ENCODE peak calls at places on chromosomes 11 and 22, in seven cellular contexts. One of them, this sample, is unnamed.

GRCh38 chr22:20433686-20434241 is 3.9 kb downstream of the SCARF2 start:
- DNase-seq in Calu3: no peak
- DNase-seq in breast epithelium: no peak
- DNase-seq in AG09309: no peak
- DNase-seq in ovary: no peak
- DNase-seq in tibial artery: no peak
- DNase-seq in neural progenitor cell: no peak
- DNase-seq in this sample: no peak

GRCh38 chr22:48715511-48715910 is 1112.2 kb downstream of the BRD1 start:
- DNase-seq in Calu3: no peak
- DNase-seq in breast epithelium: no peak
- DNase-seq in AG09309: no peak
- DNase-seq in ovary: no peak
- DNase-seq in tibial artery: no peak
- DNase-seq in neural progenitor cell: no peak
- DNase-seq in this sample: no peak

GRCh38 chr11:99841885-99842284 is 821.1 kb downstream of the CNTN5 start:
- DNase-seq in Calu3: no peak
- DNase-seq in breast epithelium: no peak
- DNase-seq in AG09309: no peak
- DNase-seq in ovary: no peak
- DNase-seq in tibial artery: no peak
- DNase-seq in neural progenitor cell: no peak
- DNase-seq in this sample: no peak

GRCh38 chr11:129323896-129324522 is 51.6 kb upstream of the BARX2 start:
- DNase-seq in Calu3: peak
- DNase-seq in breast epithelium: no peak
- DNase-seq in AG09309: peak
- DNase-seq in ovary: no peak
- DNase-seq in tibial artery: peak
- DNase-seq in neural progenitor cell: no peak
- DNase-seq in this sample: no peak

GRCh38 chr11:126607374-126607773 is 251.9 kb downstream of the ST3GAL4 start:
- DNase-seq in Calu3: peak
- DNase-seq in breast epithelium: no peak
- DNase-seq in AG09309: peak
- DNase-seq in ovary: peak
- DNase-seq in tibial artery: no peak
- DNase-seq in neural progenitor cell: peak
- DNase-seq in this sample: no peak

GRCh38 chr11:125481531-125481930 is 14.5 kb downstream of the FEZ1 start:
- DNase-seq in Calu3: no peak
- DNase-seq in breast epithelium: no peak
- DNase-seq in AG09309: no peak
- DNase-seq in ovary: no peak
- DNase-seq in tibial artery: no peak
- DNase-seq in neural progenitor cell: peak
- DNase-seq in this sample: no peak

GRCh38 chr22:31628969-31629723 is 32.9 kb downstream of the PISD start:
- DNase-seq in Calu3: no peak
- DNase-seq in breast epithelium: no peak
- DNase-seq in AG09309: no peak
- DNase-seq in ovary: peak
- DNase-seq in tibial artery: no peak
- DNase-seq in neural progenitor cell: no peak
- DNase-seq in this sample: no peak

GRCh38 chr22:20810645-20811044 is 36.7 kb downstream of the SERPIND1 start:
- DNase-seq in Calu3: no peak
- DNase-seq in breast epithelium: no peak
- DNase-seq in AG09309: no peak
- DNase-seq in ovary: no peak
- DNase-seq in tibial artery: no peak
- DNase-seq in neural progenitor cell: no peak
- DNase-seq in this sample: no peak

GRCh38 chr11:128686745-128687177 is 7.1 kb upstream of the FLI1 start:
- DNase-seq in Calu3: no peak
- DNase-seq in breast epithelium: no peak
- DNase-seq in AG09309: no peak
- DNase-seq in ovary: no peak
- DNase-seq in tibial artery: no peak
- DNase-seq in neural progenitor cell: peak
- DNase-seq in this sample: no peak

GRCh38 chr22:40603088-40603605 is 33.4 kb downstream of the MRTFA start:
- DNase-seq in Calu3: no peak
- DNase-seq in breast epithelium: no peak
- DNase-seq in AG09309: no peak
- DNase-seq in ovary: no peak
- DNase-seq in tibial artery: no peak
- DNase-seq in neural progenitor cell: no peak
- DNase-seq in this sample: no peak

GRCh38 chr11:32840587-32840986 is 10.9 kb downstream of the PRRG4 start:
- DNase-seq in Calu3: no peak
- DNase-seq in breast epithelium: no peak
- DNase-seq in AG09309: no peak
- DNase-seq in ovary: no peak
- DNase-seq in tibial artery: no peak
- DNase-seq in neural progenitor cell: no peak
- DNase-seq in this sample: no peak

GRCh38 chr11:84763931-84764330 is 863.2 kb downstream of the DLG2 start:
- DNase-seq in Calu3: no peak
- DNase-seq in breast epithelium: no peak
- DNase-seq in AG09309: no peak
- DNase-seq in ovary: no peak
- DNase-seq in tibial artery: no peak
- DNase-seq in neural progenitor cell: no peak
- DNase-seq in this sample: no peak

GRCh38 chr11:473975-474785 is 24.1 kb downstream of the PTDSS2 start:
- DNase-seq in Calu3: no peak
- DNase-seq in breast epithelium: no peak
- DNase-seq in AG09309: no peak
- DNase-seq in ovary: no peak
- DNase-seq in tibial artery: no peak
- DNase-seq in neural progenitor cell: no peak
- DNase-seq in this sample: no peak

GRCh38 chr11:82733444-82734119 is at the start of gene FAM181B:
- DNase-seq in Calu3: peak
- DNase-seq in breast epithelium: no peak
- DNase-seq in AG09309: no peak
- DNase-seq in ovary: peak
- DNase-seq in tibial artery: peak
- DNase-seq in neural progenitor cell: peak
- DNase-seq in this sample: no peak

GRCh38 chr11:120108154-120108784 is 29.6 kb downstream of the TRIM29 start:
- DNase-seq in Calu3: peak
- DNase-seq in breast epithelium: peak
- DNase-seq in AG09309: no peak
- DNase-seq in ovary: peak
- DNase-seq in tibial artery: peak
- DNase-seq in neural progenitor cell: peak
- DNase-seq in this sample: peak

GRCh38 chr11:2929511-2929879 is 275 bp upstream of the PHLDA2 start:
- DNase-seq in Calu3: peak
- DNase-seq in breast epithelium: peak
- DNase-seq in AG09309: no peak
- DNase-seq in ovary: no peak
- DNase-seq in tibial artery: peak
- DNase-seq in neural progenitor cell: peak
- DNase-seq in this sample: peak

DNA sequence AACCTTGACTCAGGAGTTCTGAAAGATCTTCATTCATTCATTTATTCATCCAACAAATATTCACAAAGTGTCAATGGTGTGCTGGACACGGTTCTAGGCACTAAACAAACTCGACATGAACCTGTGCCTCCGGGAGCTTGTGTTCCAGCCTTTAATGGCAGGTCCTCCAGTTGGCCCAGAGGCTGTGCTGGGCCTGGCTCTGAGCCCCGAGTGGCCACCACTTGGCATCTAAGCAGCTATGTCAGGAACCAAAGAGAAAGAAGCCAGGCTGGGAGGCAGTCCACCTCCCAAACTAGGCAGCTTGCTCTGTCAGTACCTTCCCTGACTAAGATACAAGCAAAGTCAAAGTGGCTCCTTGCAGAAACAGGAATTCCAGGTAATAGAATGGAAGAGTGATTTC is 233.6 kb downstream of the BUD13 start:
- DNase-seq in Calu3: no peak
- DNase-seq in breast epithelium: no peak
- DNase-seq in AG09309: no peak
- DNase-seq in ovary: no peak
- DNase-seq in tibial artery: no peak
- DNase-seq in neural progenitor cell: no peak
- DNase-seq in this sample: no peak
- TF ChIP-seq CTCF in Calu3: no peak
- TF ChIP-seq CTCF in breast epithelium: no peak
- TF ChIP-seq CTCF in AG09309: no peak
- TF ChIP-seq CTCF in ovary: no peak
- TF ChIP-seq CTCF in tibial artery: no peak
- TF ChIP-seq CTCF in neural progenitor cell: no peak
- TF ChIP-seq CTCF in this sample: no peak

DNA sequence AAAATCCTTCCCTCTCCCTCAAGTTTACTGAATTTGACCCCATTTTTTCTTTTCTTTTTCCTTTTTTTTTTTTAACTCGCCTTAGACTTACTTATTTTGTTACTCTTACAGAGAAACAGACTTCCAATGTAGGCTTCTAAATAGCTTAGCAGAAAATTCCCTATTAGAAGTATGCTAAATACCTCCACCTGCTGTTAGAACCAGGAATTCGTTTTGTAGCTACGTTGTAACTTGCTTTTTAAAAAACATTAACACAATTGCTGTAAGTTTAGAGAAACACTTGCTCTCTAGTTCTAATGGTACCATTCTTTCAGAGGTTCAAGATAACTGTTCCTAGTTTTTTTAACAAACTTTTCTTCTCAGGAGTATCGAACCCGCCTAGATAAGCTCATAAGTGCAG is 324.2 kb downstream of the DCDC1 start:
- DNase-seq in Calu3: no peak
- DNase-seq in breast epithelium: no peak
- DNase-seq in AG09309: no peak
- DNase-seq in ovary: no peak
- DNase-seq in tibial artery: no peak
- DNase-seq in neural progenitor cell: peak
- DNase-seq in this sample: no peak
- TF ChIP-seq CTCF in Calu3: no peak
- TF ChIP-seq CTCF in breast epithelium: no peak
- TF ChIP-seq CTCF in AG09309: no peak
- TF ChIP-seq CTCF in ovary: no peak
- TF ChIP-seq CTCF in tibial artery: no peak
- TF ChIP-seq CTCF in neural progenitor cell: peak
- TF ChIP-seq CTCF in this sample: no peak

DNA sequence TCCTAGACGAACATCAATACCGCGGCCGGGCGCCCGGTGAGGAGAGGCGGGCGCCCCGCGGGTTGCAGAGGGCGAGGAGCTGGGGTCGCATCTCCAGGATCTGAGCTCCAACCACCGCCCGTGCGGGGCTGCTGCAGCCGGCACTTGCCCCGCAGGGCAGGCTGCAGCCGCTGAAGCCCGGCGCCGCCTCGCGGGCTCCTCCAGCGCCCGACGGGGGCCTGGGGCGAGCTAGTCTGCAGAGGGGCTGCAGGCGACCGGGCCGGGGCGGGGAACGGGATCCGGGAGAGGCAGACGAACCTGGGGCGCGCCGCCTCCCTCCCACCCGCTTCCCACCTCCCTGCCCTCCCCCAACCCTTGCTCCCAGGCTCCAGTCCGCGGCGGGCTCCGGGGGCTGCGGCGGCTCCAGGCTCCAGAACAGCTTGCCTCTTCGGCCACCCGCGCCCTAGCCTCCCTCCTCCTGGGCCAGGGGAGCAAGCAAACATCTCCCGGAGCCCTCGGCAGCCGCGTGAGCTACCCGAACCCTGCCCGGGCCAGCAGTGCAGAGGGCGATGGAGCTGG is 858 bp downstream of the TENM4 start:
- DNase-seq in Calu3: no peak
- DNase-seq in breast epithelium: peak
- DNase-seq in AG09309: no peak
- DNase-seq in ovary: peak
- DNase-seq in tibial artery: peak
- DNase-seq in neural progenitor cell: peak
- DNase-seq in this sample: no peak
- TF ChIP-seq CTCF in Calu3: no peak
- TF ChIP-seq CTCF in breast epithelium: no peak
- TF ChIP-seq CTCF in AG09309: no peak
- TF ChIP-seq CTCF in ovary: no peak
- TF ChIP-seq CTCF in tibial artery: no peak
- TF ChIP-seq CTCF in neural progenitor cell: peak
- TF ChIP-seq CTCF in this sample: no peak

GRCh38 chr11:57342702-57343101 is 4.5 kb downstream of the P2RX3 start:
- DNase-seq in Calu3: no peak
- DNase-seq in breast epithelium: no peak
- DNase-seq in AG09309: no peak
- DNase-seq in ovary: no peak
- DNase-seq in tibial artery: no peak
- DNase-seq in neural progenitor cell: no peak
- DNase-seq in this sample: no peak

GRCh38 chr11:57338152-57338551 is at the start of gene P2RX3:
- DNase-seq in Calu3: no peak
- DNase-seq in breast epithelium: no peak
- DNase-seq in AG09309: no peak
- DNase-seq in ovary: no peak
- DNase-seq in tibial artery: no peak
- DNase-seq in neural progenitor cell: no peak
- DNase-seq in this sample: no peak

GRCh38 chr11:57341250-57341808 is 3.2 kb downstream of the P2RX3 start:
- DNase-seq in Calu3: no peak
- DNase-seq in breast epithelium: no peak
- DNase-seq in AG09309: no peak
- DNase-seq in ovary: no peak
- DNase-seq in tibial artery: no peak
- DNase-seq in neural progenitor cell: no peak
- DNase-seq in this sample: no peak

GRCh38 chr11:57339305-57339704 is 1.2 kb downstream of the P2RX3 start:
- DNase-seq in Calu3: no peak
- DNase-seq in breast epithelium: no peak
- DNase-seq in AG09309: no peak
- DNase-seq in ovary: no peak
- DNase-seq in tibial artery: no peak
- DNase-seq in neural progenitor cell: no peak
- DNase-seq in this sample: no peak

DNA sequence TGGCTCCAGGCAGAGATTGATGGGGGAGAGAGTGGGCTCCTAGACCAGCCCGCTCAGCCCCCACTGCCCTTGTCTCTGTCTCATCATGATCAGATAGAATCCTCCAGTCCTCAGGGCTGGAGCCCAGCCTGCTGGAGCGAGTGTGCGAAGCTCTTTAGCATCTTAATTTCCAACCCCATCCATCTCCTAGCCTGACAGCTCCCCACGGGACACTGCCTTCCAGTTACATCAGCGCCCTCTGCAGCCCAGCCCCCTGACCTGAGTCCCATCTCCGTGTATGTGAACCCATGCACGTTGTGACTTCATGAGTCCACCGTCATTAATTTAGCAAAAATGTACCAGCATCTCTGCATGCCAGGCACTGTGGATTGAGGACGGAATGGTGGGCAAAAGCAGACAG is 2.1 kb downstream of the P2RX3 start:
- DNase-seq in Calu3: no peak
- DNase-seq in breast epithelium: no peak
- DNase-seq in AG09309: no peak
- DNase-seq in ovary: no peak
- DNase-seq in tibial artery: no peak
- DNase-seq in neural progenitor cell: peak
- DNase-seq in this sample: no peak
- TF ChIP-seq CTCF in Calu3: no peak
- TF ChIP-seq CTCF in breast epithelium: no peak
- TF ChIP-seq CTCF in AG09309: peak
- TF ChIP-seq CTCF in ovary: no peak
- TF ChIP-seq CTCF in tibial artery: no peak
- TF ChIP-seq CTCF in neural progenitor cell: peak
- TF ChIP-seq CTCF in this sample: no peak